ENCODE peak calls at places on chromosomes 16 and 17, in four cellular contexts. F is NCI-H774, A is B cell, P is Calu3. G is an unnamed sample.

GRCh38 chr16:57688987-57689771 is 5.4 kb upstream of the DRC7 start:
- DNase-seq in F (no peak), P (no peak), A (no peak), G (no peak)

GRCh38 chr16:78022347-78022746 is at the start of gene CLEC3A:
- DNase-seq in F (no peak), A (no peak), P (no peak), G (peak)

GRCh38 chr16:83686726-83687125 is 121.1 kb upstream of the HSBP1 start:
- DNase-seq in P (no peak), A (no peak), F (no peak), G (no peak)

GRCh38 chr16:64416232-64417010 is 705.4 kb downstream of the CDH11 start:
- DNase-seq in P (no peak), F (no peak), A (no peak), G (no peak)

GRCh38 chr16:54780266-54780665 is 150.4 kb upstream of the IRX5 start:
- DNase-seq in A (no peak), F (no peak), P (no peak), G (no peak)

GRCh38 chr17:16428098-16428882 is 12.9 kb downstream of the TRPV2 start:
- DNase-seq in P (peak), A (no peak), F (no peak), G (peak)

GRCh38 chr16:30409125-30410060 is 2.0 kb downstream of the ZNF771 start:
- DNase-seq in F (peak), P (peak), A (peak), G (peak)

GRCh38 chr16:68752602-68753001 is 15.5 kb downstream of the CDH1 start:
- DNase-seq in A (no peak), P (no peak), F (no peak), G (peak)

GRCh38 chr16:83393196-83393981 is 414.4 kb upstream of the HSBP1 start:
- DNase-seq in P (no peak), A (no peak), F (no peak), G (no peak)

GRCh38 chr17:57928898-57929297 is 26.3 kb downstream of the CUEDC1 start:
- DNase-seq in P (no peak), A (no peak), F (no peak), G (no peak)